ENCODE peak calls at places on chromosome 22, in four cellular contexts. V is adipocyte; U is naive thymus-derived CD4-positive, alpha-beta T cell; Q is mesenchymal stem cell. K is an unnamed sample. For H3K9me3, the result is how much of the 10 kb centered on the place peaks cover.

GRCh38 chr22:26888887-26889286 is 231.5 kb downstream of the MIAT start:
- DNase-seq in V (no peak), U (no peak), Q (no peak), K (no peak)

GRCh38 chr22:45977003-45977395 is at the start of gene WNT7B:
- DNase-seq in V (peak), U (no peak), Q (no peak), K (no peak)

GRCh38 chr22:33779243-33779642 is 141.0 kb downstream of the LARGE1 start:
- DNase-seq in V (no peak), U (no peak), Q (no peak), K (no peak)

GRCh38 chr22:25202290-25202921 is 2.7 kb downstream of the CRYBB3 start:
- DNase-seq in V (peak), U (no peak), Q (peak), K (peak)

GRCh38 chr22:17121235-17122195 is at the start of gene TMEM121B:
- DNase-seq in V (peak), U (no peak), Q (peak), K (no peak)

GRCh38 chr22:38540731-38541130 is 29.3 kb downstream of the DMC1 start:
- DNase-seq in V (no peak), U (no peak), Q (no peak), K (no peak)

GRCh38 chr22:18975434-18976196 is 39.5 kb upstream of the PRODH start:
- DNase-seq in V (no peak), U (no peak), Q (no peak), K (no peak)

GRCh38 chr22:27554106-27554814 is 247.3 kb downstream of the MN1 start:
- DNase-seq in V (peak), U (no peak), Q (peak), K (no peak)

GRCh38 chr22:45200862-45201511 is 37.3 kb downstream of the NUP50 start:
- DNase-seq in V (no peak), U (no peak), Q (peak), K (no peak)

GRCh38 chr22:28442951-28443876 is 236.4 kb downstream of the TTC28 start:
- DNase-seq in V (peak), U (peak), Q (peak), K (no peak)

GRCh38 chr22:38046070-38046748 is 11.0 kb upstream of the PICK1 start:
- DNase-seq in V (no peak), U (no peak), Q (no peak), K (no peak)

GRCh38 chr22:19103881-19104821 is 18.1 kb downstream of the DGCR2 start:
- DNase-seq in V (peak), U (no peak), Q (peak), K (no peak)

GRCh38 chr22:44648821-44649566 is 53.0 kb upstream of the PRR5 start:
- DNase-seq in V (peak), U (no peak), Q (peak), K (no peak)

GRCh38 chr22:42688241-42688913 is 32.3 kb downstream of the A4GALT start:
- DNase-seq in V (peak), U (no peak), Q (peak), K (no peak)

DNA sequence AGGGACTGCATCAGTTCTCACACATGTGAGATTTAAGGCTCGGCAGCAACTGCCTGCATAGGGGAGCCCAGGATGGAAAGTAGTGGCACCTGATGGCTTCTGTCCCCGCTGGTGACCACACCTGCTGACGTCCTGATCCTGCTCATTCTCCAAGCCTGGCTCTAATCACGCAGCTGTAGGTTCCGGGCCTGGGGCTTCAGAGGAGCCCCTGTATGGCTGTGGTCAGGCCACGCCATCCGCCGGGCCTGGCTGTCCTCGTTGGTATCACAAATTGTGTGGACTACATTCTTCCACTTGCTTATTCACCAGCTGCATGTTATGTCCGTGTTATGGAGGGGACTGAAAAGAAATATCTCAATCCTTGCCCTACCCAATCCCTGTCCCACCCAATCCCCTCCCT is 580.0 kb downstream of the TBC1D22A start:
- DNase-seq in V (no peak), U (no peak), Q (no peak), K (no peak)
- H3K9me3 ChIP-seq in V (under half), U (under half), Q (under half), K (under half)

GRCh38 chr22:47883757-47884156 is 1121.3 kb downstream of the TBC1D22A start:
- DNase-seq in V (no peak), U (no peak), Q (no peak), K (no peak)
- H3K9me3 ChIP-seq in V (under half), U (under half), Q (under half), K (under half)

GRCh38 chr22:40594924-40595323 is 41.6 kb downstream of the MRTFA start:
- DNase-seq in V (no peak), U (no peak), Q (no peak), K (no peak)

GRCh38 chr22:40594346-40594745 is 42.2 kb downstream of the MRTFA start:
- DNase-seq in V (no peak), U (no peak), Q (no peak), K (no peak)

GRCh38 chr22:40593460-40594273 is 42.9 kb downstream of the MRTFA start:
- DNase-seq in V (no peak), U (no peak), Q (no peak), K (no peak)

GRCh38 chr22:40595497-40596234 is 40.9 kb downstream of the MRTFA start:
- DNase-seq in V (no peak), U (no peak), Q (no peak), K (no peak)

GRCh38 chr22:40592352-40593113 is 44.0 kb downstream of the MRTFA start:
- DNase-seq in V (no peak), U (no peak), Q (no peak), K (no peak)
- H3K9me3 ChIP-seq in V (under half), U (under half), Q (under half), K (under half)

DNA sequence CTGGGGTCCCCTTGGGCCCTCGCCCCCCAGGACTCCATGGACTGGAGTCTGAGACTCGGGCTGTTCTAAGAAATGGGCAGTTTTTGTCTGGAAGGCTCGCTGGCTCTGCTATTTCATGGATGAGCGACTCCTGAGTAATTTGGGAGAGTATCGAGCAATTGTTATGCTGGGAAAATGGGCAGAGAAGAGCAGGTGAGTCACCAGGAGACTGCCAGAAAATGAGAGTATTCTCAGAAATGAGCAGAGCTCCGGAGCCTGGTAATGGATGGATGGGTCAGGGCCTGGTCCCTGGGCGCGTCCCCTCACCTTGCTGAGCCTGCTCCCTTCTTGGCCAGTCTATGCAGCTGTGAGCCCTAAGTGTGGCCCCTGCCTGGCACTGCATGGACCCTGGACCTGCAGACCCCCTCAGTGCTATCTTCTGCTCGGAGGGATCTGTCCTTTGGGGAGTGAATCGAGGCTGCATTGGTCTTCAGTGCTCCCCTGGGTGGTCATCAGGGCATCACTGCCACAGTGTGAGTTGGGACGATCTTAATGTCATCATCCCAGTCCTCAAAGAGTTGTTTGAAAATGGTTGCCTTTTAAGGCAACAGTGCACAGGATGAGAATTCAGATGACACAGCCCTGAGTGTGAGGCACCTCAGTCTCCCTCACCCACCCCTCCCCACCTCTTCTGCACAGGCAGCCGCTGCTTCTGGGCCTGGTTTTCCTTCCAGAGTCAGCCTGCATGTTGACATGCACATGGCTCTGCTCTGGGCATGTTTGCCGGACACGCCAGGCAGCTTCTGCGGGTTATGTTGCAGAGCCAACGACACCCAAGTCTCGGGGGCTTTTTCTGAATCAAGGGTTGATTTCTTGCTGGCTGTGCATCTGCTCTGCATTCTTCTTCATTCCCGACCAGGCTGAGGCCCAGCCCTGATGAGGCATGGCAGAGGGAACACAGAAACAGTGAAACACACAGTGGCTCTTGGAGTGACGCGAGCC is 519.0 kb downstream of the TBC1D22A start:
- DNase-seq in V (no peak), U (no peak), Q (no peak), K (no peak)
- H3K9me3 ChIP-seq in V (under half), U (under half), Q (under half), K (under half)

GRCh38 chr22:47240116-47240515 is 477.7 kb downstream of the TBC1D22A start:
- DNase-seq in V (no peak), U (no peak), Q (no peak), K (no peak)
- H3K9me3 ChIP-seq in V (under half), U (under half), Q (under half), K (under half)

GRCh38 chr22:49308300-49308699 is 519.4 kb downstream of the BRD1 start:
- DNase-seq in V (no peak), U (no peak), Q (no peak), K (no peak)
- H3K9me3 ChIP-seq in V (under half), U (under half), Q (under half), K (under half)

GRCh38 chr22:49692499-49693225 is 135.0 kb downstream of the BRD1 start:
- DNase-seq in V (no peak), U (no peak), Q (no peak), K (no peak)
- H3K9me3 ChIP-seq in V (under half), U (under half), Q (under half), K (under half)

DNA sequence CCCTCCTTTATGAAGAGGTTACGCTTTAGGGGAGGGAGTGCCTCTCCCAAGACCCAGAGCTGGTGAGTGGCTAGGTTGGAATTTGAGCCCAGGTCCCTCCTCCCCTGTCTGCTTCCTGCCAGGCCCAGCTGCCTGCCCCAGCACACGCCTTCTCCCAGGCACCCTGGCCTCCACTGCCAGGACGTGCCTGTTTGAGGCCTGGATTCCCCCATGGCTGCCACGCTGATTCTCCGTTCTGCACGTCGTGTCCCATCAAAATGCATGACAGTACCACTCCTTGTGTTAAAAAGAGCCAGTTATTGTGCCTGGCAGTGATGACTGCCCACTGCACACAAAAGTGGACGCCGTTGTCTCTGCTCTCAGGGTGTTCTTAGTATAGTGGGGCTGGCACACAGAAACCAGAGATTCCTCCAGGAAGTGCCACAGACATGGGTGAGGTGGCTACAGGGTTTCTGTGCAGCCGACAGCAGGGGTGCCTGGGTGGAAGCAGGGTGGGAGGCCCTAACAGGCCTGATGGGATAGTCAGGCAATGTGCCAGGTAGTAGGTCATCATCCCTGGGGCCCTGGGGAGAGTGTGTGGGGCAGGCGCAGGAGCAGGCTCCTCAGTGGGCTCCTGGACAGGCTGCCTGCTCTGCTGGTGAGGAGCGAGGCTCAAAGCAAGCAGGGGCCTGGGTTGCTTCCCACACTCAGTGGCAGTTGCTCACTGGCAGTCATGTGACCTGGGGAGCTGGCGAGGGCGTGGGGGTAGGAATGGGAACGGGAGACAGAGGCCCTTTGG is 24.2 kb downstream of the MED15 start:
- DNase-seq in V (peak), U (no peak), Q (peak), K (no peak)
- H3K9me3 ChIP-seq in V (under half), U (under half), Q (under half), K (under half)

GRCh38 chr22:49027122-49027670 is 800.5 kb downstream of the BRD1 start:
- DNase-seq in V (no peak), U (no peak), Q (no peak), K (no peak)
- H3K9me3 ChIP-seq in V (under half), U (under half), Q (under half), K (under half)

K was measured in T-helper 17 cell.